ENCODE peak calls at places on chromosomes 13 and 19, in seven cellular contexts. Z is IMR-90, X is H9, I is H1, W is mesendoderm, K is mesenchymal stem cell, R is trophoblast cell. D is an unnamed sample.

GRCh38 chr19:54158812-54159351 is 639 bp downstream of the LENG1 start:
- DNase-seq in Z (peak), X (no peak), I (no peak), W (no peak), K (peak), R (no peak), D (no peak)

GRCh38 chr19:35549174-35549788 is 3.9 kb downstream of the TMEM147 start:
- DNase-seq in Z (peak), X (peak), I (peak), W (peak), K (peak), R (peak), D (peak)

GRCh38 chr19:34677386-34678084 is at the start of gene ZNF302:
- DNase-seq in Z (peak), X (peak), I (peak), W (peak), K (peak), R (peak), D (peak)

GRCh38 chr19:14081797-14082674 is 3.5 kb downstream of the C19orf67 start:
- DNase-seq in Z (peak), X (no peak), I (no peak), W (no peak), K (no peak), R (peak), D (no peak)

GRCh38 chr13:111183959-111184684 is 69.0 kb downstream of the ARHGEF7 start:
- DNase-seq in Z (no peak), X (no peak), I (no peak), W (no peak), K (no peak), R (no peak), D (no peak)

GRCh38 chr13:25253702-25254101 is 33.6 kb downstream of the MTMR6 start:
- DNase-seq in Z (no peak), X (no peak), I (no peak), W (no peak), K (no peak), R (no peak), D (no peak)

GRCh38 chr13:101916758-101917474 is 464.4 kb downstream of the ITGBL1 start:
- DNase-seq in Z (no peak), X (no peak), I (no peak), W (no peak), K (no peak), R (no peak), D (no peak)

GRCh38 chr19:13152356-13152853 is 2.2 kb downstream of the IER2 start:
- DNase-seq in Z (no peak), X (no peak), I (no peak), W (peak), K (no peak), R (peak), D (no peak)

GRCh38 chr13:114319441-114319871 is 5.2 kb downstream of the CHAMP1 start:
- DNase-seq in Z (peak), X (no peak), I (no peak), W (no peak), K (peak), R (peak), D (no peak)

GRCh38 chr13:82627183-82627582 is 1255.1 kb downstream of the SLITRK1 start:
- DNase-seq in Z (peak), X (no peak), I (no peak), W (no peak), K (peak), R (no peak), D (no peak)

GRCh38 chr13:110627761-110628476 is 12.6 kb downstream of the NAXD start:
- DNase-seq in Z (no peak), X (no peak), I (no peak), W (no peak), K (no peak), R (no peak), D (no peak)

GRCh38 chr19:49425922-49426592 is 869 bp downstream of the GFY start:
- DNase-seq in Z (no peak), X (peak), I (peak), W (peak), K (no peak), R (no peak), D (no peak)

GRCh38 chr13:109789262-109789661 is 2.9 kb upstream of the IRS2 start:
- DNase-seq in Z (no peak), X (no peak), I (no peak), W (no peak), K (no peak), R (no peak), D (no peak)

GRCh38 chr19:40688987-40689338 is 1.5 kb downstream of the NUMBL start:
- DNase-seq in Z (no peak), X (no peak), I (no peak), W (no peak), K (no peak), R (no peak), D (no peak)

GRCh38 chr13:99376132-99376531 is 68.9 kb upstream of the GPR183 start:
- DNase-seq in Z (no peak), X (no peak), I (peak), W (no peak), K (no peak), R (no peak), D (no peak)

GRCh38 chr13:69720278-69720983 is 387.2 kb upstream of the ATXN8OS start:
- DNase-seq in Z (no peak), X (no peak), I (no peak), W (no peak), K (no peak), R (no peak), D (no peak)

GRCh38 chr13:103663996-103664395 is 597.8 kb upstream of the SLC10A2 start:
- DNase-seq in Z (no peak), X (no peak), I (no peak), W (no peak), K (no peak), R (no peak), D (no peak)

GRCh38 chr19:6509118-6509971 is 7.2 kb upstream of the TUBB4A start:
- DNase-seq in Z (no peak), X (no peak), I (no peak), W (no peak), K (no peak), R (no peak), D (no peak)

GRCh38 chr19:49125025-49125731 is 5.8 kb downstream of the PPFIA3 start:
- DNase-seq in Z (no peak), X (peak), I (peak), W (no peak), K (no peak), R (peak), D (no peak)

GRCh38 chr13:109148243-109148642 is 518.8 kb downstream of the MYO16 start:
- DNase-seq in Z (peak), X (no peak), I (no peak), W (no peak), K (peak), R (no peak), D (no peak)

GRCh38 chr19:2488942-2489731 is 13.2 kb downstream of the GADD45B start:
- DNase-seq in Z (no peak), X (no peak), I (peak), W (peak), K (peak), R (no peak), D (no peak)

GRCh38 chr13:51681037-51681678 is 96.9 kb downstream of the WDFY2 start:
- DNase-seq in Z (peak), X (no peak), I (no peak), W (no peak), K (peak), R (no peak), D (no peak)

GRCh38 chr19:13172335-13173128 is 22.3 kb downstream of the IER2 start:
- DNase-seq in Z (peak), X (no peak), I (no peak), W (no peak), K (peak), R (peak), D (no peak)

GRCh38 chr13:111404746-111405145 is 84.3 kb downstream of the TEX29 start:
- DNase-seq in Z (no peak), X (no peak), I (no peak), W (no peak), K (no peak), R (no peak), D (no peak)

GRCh38 chr13:25971077-25971476 is 80.7 kb downstream of the SHISA2 start:
- DNase-seq in Z (no peak), X (no peak), I (no peak), W (peak), K (no peak), R (no peak), D (peak)

GRCh38 chr13:100514788-100515409 is 73.7 kb downstream of the GGACT start:
- DNase-seq in Z (peak), X (peak), I (peak), W (peak), K (peak), R (peak), D (peak)

GRCh38 chr19:38686530-38686888 is 39.1 kb downstream of the ACTN4 start:
- DNase-seq in Z (no peak), X (peak), I (no peak), W (no peak), K (no peak), R (no peak), D (no peak)

GRCh38 chr13:95745289-95745688 is 68.3 kb downstream of the DNAJC3 start:
- DNase-seq in Z (no peak), X (peak), I (no peak), W (peak), K (no peak), R (no peak), D (no peak)

GRCh38 chr19:45306040-45306439 is 16.6 kb downstream of the CKM start:
- DNase-seq in Z (no peak), X (no peak), I (no peak), W (no peak), K (no peak), R (no peak), D (no peak)

GRCh38 chr19:43705729-43706128 is 10.1 kb upstream of the IRGC start:
- DNase-seq in Z (no peak), X (no peak), I (no peak), W (no peak), K (no peak), R (no peak), D (no peak)

GRCh38 chr19:41226874-41227390 is 7.9 kb downstream of the AXL start:
- DNase-seq in Z (no peak), X (no peak), I (no peak), W (no peak), K (no peak), R (no peak), D (no peak)

GRCh38 chr13:44932850-44933251 is 56.4 kb downstream of the NUFIP1 start:
- DNase-seq in Z (peak), X (no peak), I (no peak), W (no peak), K (peak), R (no peak), D (no peak)

GRCh38 chr19:10420444-10421239 is at the start of gene PDE4A:
- DNase-seq in Z (no peak), X (peak), I (peak), W (peak), K (peak), R (no peak), D (no peak)

GRCh38 chr13:89486065-89486464 is 1814.9 kb downstream of the SLITRK5 start:
- DNase-seq in Z (no peak), X (no peak), I (no peak), W (no peak), K (no peak), R (no peak), D (no peak)

GRCh38 chr19:28075229-28075628 is 1137.7 kb downstream of the UQCRFS1 start:
- DNase-seq in Z (no peak), X (no peak), I (no peak), W (no peak), K (no peak), R (no peak), D (no peak)

GRCh38 chr13:77697208-77698103 is at the start of gene SLAIN1:
- DNase-seq in Z (peak), X (peak), I (peak), W (peak), K (peak), R (peak), D (peak)

GRCh38 chr19:46299695-46300094 is 2.9 kb downstream of the HIF3A start:
- DNase-seq in Z (no peak), X (no peak), I (no peak), W (no peak), K (no peak), R (no peak), D (no peak)

DNA sequence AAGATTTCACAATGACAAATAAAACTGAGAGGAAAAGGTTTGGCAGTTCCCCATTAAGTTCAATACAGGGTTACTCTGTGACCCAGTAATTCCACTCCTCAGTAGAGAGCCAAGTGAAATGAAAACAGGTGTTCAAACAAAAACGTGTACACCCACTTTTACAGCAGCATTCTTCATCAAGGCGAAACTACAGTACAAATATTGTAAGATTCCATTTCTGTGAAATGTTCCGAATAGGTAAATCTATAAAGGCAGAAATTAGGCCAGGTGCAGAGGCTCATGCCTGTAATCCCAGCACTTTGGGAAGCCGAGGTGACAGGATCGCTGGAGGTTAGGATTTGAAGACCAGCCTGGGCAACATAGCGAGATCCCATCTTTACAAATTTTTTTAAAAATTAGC is 8.9 kb upstream of the GDF15 start:
- DNase-seq in Z (no peak), X (no peak), I (no peak), W (no peak), K (no peak), R (no peak), D (no peak)
- H2AK5ac ChIP-seq in Z (peak), X (no peak), I (no peak), W (no peak), K (peak), R (no peak), D (no peak)

DNA sequence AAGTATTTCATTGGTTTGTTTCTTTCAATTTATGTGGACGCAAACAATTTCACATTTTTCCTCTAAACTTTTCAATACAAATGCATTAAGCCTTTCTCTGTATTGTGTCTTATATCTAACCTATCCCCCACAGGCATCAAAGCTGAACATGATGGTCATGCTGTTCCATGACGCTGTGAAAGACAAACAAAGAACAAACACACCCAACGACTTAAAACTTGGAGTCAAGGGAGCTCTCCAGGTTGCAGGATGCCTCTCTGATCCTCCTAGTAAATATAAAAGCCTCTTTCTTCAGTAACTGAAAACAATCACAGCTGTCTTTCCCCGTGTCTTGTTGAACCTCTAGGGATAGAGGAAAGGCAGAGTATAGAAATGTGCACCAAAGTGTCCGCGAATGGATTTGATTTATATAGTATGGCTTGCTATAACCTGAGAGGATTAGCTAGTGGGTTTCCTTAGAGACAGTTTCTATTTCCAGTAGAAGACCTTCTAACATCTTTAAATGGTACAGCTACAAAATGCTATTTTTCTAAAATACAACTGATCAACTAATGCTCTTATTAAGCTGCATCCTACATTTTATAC is 43.1 kb downstream of the PCDH9 start:
- DNase-seq in Z (no peak), X (no peak), I (no peak), W (peak), K (no peak), R (no peak), D (peak)
- H2BK5ac ChIP-seq in Z (no peak), X (no peak), I (no peak), W (no peak), K (no peak), R (no peak), D (no peak)

DNA sequence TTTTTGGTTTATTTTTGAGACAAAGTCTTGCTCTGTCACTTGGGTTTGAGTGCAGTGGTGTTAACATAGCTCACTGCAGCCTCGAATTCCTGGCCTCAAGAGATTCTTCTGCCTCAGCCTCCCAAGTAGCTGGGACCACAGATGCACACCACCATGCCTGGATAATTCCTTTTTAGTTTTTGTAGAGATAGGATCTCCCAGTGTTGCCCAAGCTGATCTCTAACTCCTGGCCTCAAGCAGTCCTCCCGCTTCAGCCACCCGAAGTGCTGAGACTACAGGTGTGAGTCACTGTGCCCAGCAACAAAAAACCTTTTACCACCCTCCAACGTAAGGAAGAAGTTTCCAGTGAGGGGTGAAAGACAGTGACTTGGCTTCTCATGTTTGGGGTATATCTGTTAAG is 81.1 kb upstream of the TSHZ3 start:
- DNase-seq in Z (no peak), X (no peak), I (peak), W (no peak), K (no peak), R (peak), D (no peak)
- H2AK5ac ChIP-seq in Z (no peak), X (no peak), I (no peak), W (no peak), K (no peak), R (no peak), D (no peak)

DNA sequence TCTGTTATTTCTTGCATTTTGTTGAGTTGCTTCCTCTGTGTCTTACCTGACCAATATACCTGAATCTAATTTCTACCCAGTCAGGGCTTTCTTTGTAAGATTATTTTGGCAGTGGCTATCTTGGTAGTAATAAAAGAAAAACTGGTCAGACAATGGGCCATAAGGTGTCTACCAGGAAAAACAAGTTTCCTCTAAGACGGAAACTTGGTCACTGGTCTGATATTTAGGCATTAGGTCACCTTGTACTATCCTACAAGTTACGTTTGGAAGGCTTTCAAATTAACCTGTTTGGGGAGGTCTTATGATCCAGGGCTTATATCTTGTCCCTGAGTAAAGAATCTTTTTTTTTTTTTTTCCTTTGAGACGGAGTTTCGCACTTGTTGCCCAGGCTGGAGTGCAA is 9.2 kb downstream of the ZNF823 start:
- DNase-seq in Z (no peak), X (no peak), I (no peak), W (no peak), K (no peak), R (no peak), D (no peak)
- H2BK5ac ChIP-seq in Z (no peak), X (no peak), I (no peak), W (no peak), K (no peak), R (no peak), D (no peak)

DNA sequence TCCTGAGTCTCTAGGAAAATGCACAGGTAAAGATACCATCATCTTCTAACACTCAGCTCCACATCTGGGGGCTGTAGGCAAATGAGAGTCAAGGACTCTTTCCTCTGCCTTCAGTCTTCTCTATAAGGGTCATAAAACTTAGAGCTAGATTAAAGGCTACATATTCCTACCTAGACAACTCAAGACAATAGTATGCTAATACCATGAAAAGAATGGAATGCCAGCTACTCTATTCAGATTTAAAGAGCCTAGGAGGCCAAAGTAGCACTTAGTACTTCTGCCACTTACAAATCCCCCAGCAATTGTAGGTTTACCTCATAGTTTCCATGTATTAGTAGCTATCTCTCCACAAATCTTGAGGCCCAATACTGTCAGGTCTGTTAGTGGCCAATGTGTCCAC is 453.0 kb downstream of the SLITRK5 start:
- DNase-seq in Z (no peak), X (no peak), I (no peak), W (peak), K (no peak), R (no peak), D (no peak)
- H2AK5ac ChIP-seq in Z (no peak), X (no peak), I (no peak), W (no peak), K (no peak), R (no peak), D (no peak)

GRCh38 chr19:11942843-11943108 is 17.9 kb downstream of the ZNF700 start:
- DNase-seq in Z (no peak), X (no peak), I (no peak), W (peak), K (no peak), R (no peak), D (no peak)
- H2BK5ac ChIP-seq in Z (no peak), X (no peak), I (no peak), W (no peak), K (no peak), R (no peak), D (no peak)

D was measured in neuronal stem cell.